ENCODE peak calls at places on chromosomes 7 and 10, in eight cellular contexts. One of them, this sample, is unnamed.

GRCh38 chr7:26397326-26397725 is 105.7 kb downstream of the SNX10 start:
- DNase-seq in iris pigment epithelial cell: no peak
- DNase-seq in NAMALWA: no peak
- DNase-seq in neural crest cell: no peak
- DNase-seq in NCI-H345: no peak
- DNase-seq in cardiac fibroblast: no peak
- DNase-seq in lower lobe of right lung: no peak
- DNase-seq in smooth muscle cell of the brain vasculature: no peak
- DNase-seq in this sample: no peak

GRCh38 chr10:22833781-22834180 is 94.1 kb upstream of the ARMC3 start:
- DNase-seq in iris pigment epithelial cell: no peak
- DNase-seq in NAMALWA: no peak
- DNase-seq in neural crest cell: no peak
- DNase-seq in NCI-H345: no peak
- DNase-seq in cardiac fibroblast: no peak
- DNase-seq in lower lobe of right lung: no peak
- DNase-seq in smooth muscle cell of the brain vasculature: no peak
- DNase-seq in this sample: no peak

GRCh38 chr7:95859434-95859833 is 87.1 kb downstream of the DYNC1I1 start:
- DNase-seq in iris pigment epithelial cell: peak
- DNase-seq in NAMALWA: no peak
- DNase-seq in neural crest cell: no peak
- DNase-seq in NCI-H345: no peak
- DNase-seq in cardiac fibroblast: peak
- DNase-seq in lower lobe of right lung: no peak
- DNase-seq in smooth muscle cell of the brain vasculature: no peak
- DNase-seq in this sample: peak

GRCh38 chr7:49398730-49399129 is 374.7 kb upstream of the VWC2 start:
- DNase-seq in iris pigment epithelial cell: peak
- DNase-seq in NAMALWA: no peak
- DNase-seq in neural crest cell: no peak
- DNase-seq in NCI-H345: no peak
- DNase-seq in cardiac fibroblast: peak
- DNase-seq in lower lobe of right lung: no peak
- DNase-seq in smooth muscle cell of the brain vasculature: no peak
- DNase-seq in this sample: no peak

GRCh38 chr10:30247704-30248103 is 101.4 kb downstream of the MTPAP start:
- DNase-seq in iris pigment epithelial cell: no peak
- DNase-seq in NAMALWA: peak
- DNase-seq in neural crest cell: no peak
- DNase-seq in NCI-H345: no peak
- DNase-seq in cardiac fibroblast: no peak
- DNase-seq in lower lobe of right lung: no peak
- DNase-seq in smooth muscle cell of the brain vasculature: no peak
- DNase-seq in this sample: no peak

GRCh38 chr7:91235211-91235832 is 28.9 kb upstream of the FZD1 start:
- DNase-seq in iris pigment epithelial cell: no peak
- DNase-seq in NAMALWA: no peak
- DNase-seq in neural crest cell: no peak
- DNase-seq in NCI-H345: no peak
- DNase-seq in cardiac fibroblast: peak
- DNase-seq in lower lobe of right lung: peak
- DNase-seq in smooth muscle cell of the brain vasculature: no peak
- DNase-seq in this sample: no peak

GRCh38 chr7:25665903-25666670 is 437.8 kb upstream of the NPVF start:
- DNase-seq in iris pigment epithelial cell: no peak
- DNase-seq in NAMALWA: no peak
- DNase-seq in neural crest cell: no peak
- DNase-seq in NCI-H345: no peak
- DNase-seq in cardiac fibroblast: no peak
- DNase-seq in lower lobe of right lung: no peak
- DNase-seq in smooth muscle cell of the brain vasculature: no peak
- DNase-seq in this sample: no peak

GRCh38 chr10:1178506-1178905 is 122.3 kb downstream of the WDR37 start:
- DNase-seq in iris pigment epithelial cell: no peak
- DNase-seq in NAMALWA: no peak
- DNase-seq in neural crest cell: no peak
- DNase-seq in NCI-H345: no peak
- DNase-seq in cardiac fibroblast: no peak
- DNase-seq in lower lobe of right lung: peak
- DNase-seq in smooth muscle cell of the brain vasculature: no peak
- DNase-seq in this sample: no peak

GRCh38 chr7:124155400-124156022 is 122.6 kb upstream of the TMEM229A start:
- DNase-seq in iris pigment epithelial cell: peak
- DNase-seq in NAMALWA: peak
- DNase-seq in neural crest cell: no peak
- DNase-seq in NCI-H345: peak
- DNase-seq in cardiac fibroblast: peak
- DNase-seq in lower lobe of right lung: no peak
- DNase-seq in smooth muscle cell of the brain vasculature: no peak
- DNase-seq in this sample: peak

GRCh38 chr10:112872728-112873127 is 77.3 kb upstream of the TCF7L2 start:
- DNase-seq in iris pigment epithelial cell: no peak
- DNase-seq in NAMALWA: no peak
- DNase-seq in neural crest cell: no peak
- DNase-seq in NCI-H345: no peak
- DNase-seq in cardiac fibroblast: peak
- DNase-seq in lower lobe of right lung: no peak
- DNase-seq in smooth muscle cell of the brain vasculature: no peak
- DNase-seq in this sample: peak

GRCh38 chr10:71581376-71581775 is 138.2 kb downstream of the C10orf105 start:
- DNase-seq in iris pigment epithelial cell: no peak
- DNase-seq in NAMALWA: no peak
- DNase-seq in neural crest cell: no peak
- DNase-seq in NCI-H345: no peak
- DNase-seq in cardiac fibroblast: no peak
- DNase-seq in lower lobe of right lung: no peak
- DNase-seq in smooth muscle cell of the brain vasculature: no peak
- DNase-seq in this sample: no peak

GRCh38 chr10:110008518-110009339 is 945 bp downstream of the ADD3 start:
- DNase-seq in iris pigment epithelial cell: no peak
- DNase-seq in NAMALWA: peak
- DNase-seq in neural crest cell: no peak
- DNase-seq in NCI-H345: peak
- DNase-seq in cardiac fibroblast: no peak
- DNase-seq in lower lobe of right lung: peak
- DNase-seq in smooth muscle cell of the brain vasculature: no peak
- DNase-seq in this sample: peak

GRCh38 chr10:10786334-10787090 is 231.2 kb upstream of the CELF2 start:
- DNase-seq in iris pigment epithelial cell: peak
- DNase-seq in NAMALWA: no peak
- DNase-seq in neural crest cell: no peak
- DNase-seq in NCI-H345: no peak
- DNase-seq in cardiac fibroblast: peak
- DNase-seq in lower lobe of right lung: no peak
- DNase-seq in smooth muscle cell of the brain vasculature: no peak
- DNase-seq in this sample: peak

GRCh38 chr7:21030237-21030636 is 243.6 kb upstream of the SP8 start:
- DNase-seq in iris pigment epithelial cell: no peak
- DNase-seq in NAMALWA: no peak
- DNase-seq in neural crest cell: no peak
- DNase-seq in NCI-H345: no peak
- DNase-seq in cardiac fibroblast: no peak
- DNase-seq in lower lobe of right lung: no peak
- DNase-seq in smooth muscle cell of the brain vasculature: no peak
- DNase-seq in this sample: no peak

GRCh38 chr10:125836746-125837145 is 13.4 kb downstream of the BCCIP start:
- DNase-seq in iris pigment epithelial cell: no peak
- DNase-seq in NAMALWA: no peak
- DNase-seq in neural crest cell: no peak
- DNase-seq in NCI-H345: no peak
- DNase-seq in cardiac fibroblast: no peak
- DNase-seq in lower lobe of right lung: no peak
- DNase-seq in smooth muscle cell of the brain vasculature: no peak
- DNase-seq in this sample: no peak

GRCh38 chr7:157955383-157955999 is 618.7 kb downstream of the DNAJB6 start:
- DNase-seq in iris pigment epithelial cell: no peak
- DNase-seq in NAMALWA: no peak
- DNase-seq in neural crest cell: no peak
- DNase-seq in NCI-H345: peak
- DNase-seq in cardiac fibroblast: no peak
- DNase-seq in lower lobe of right lung: no peak
- DNase-seq in smooth muscle cell of the brain vasculature: no peak
- DNase-seq in this sample: no peak

GRCh38 chr10:66964946-66965345 is 39.1 kb downstream of the LRRTM3 start:
- DNase-seq in iris pigment epithelial cell: no peak
- DNase-seq in NAMALWA: no peak
- DNase-seq in neural crest cell: no peak
- DNase-seq in NCI-H345: no peak
- DNase-seq in cardiac fibroblast: no peak
- DNase-seq in lower lobe of right lung: no peak
- DNase-seq in smooth muscle cell of the brain vasculature: no peak
- DNase-seq in this sample: no peak

GRCh38 chr7:71255537-71256178 is 123.7 kb downstream of the GALNT17 start:
- DNase-seq in iris pigment epithelial cell: no peak
- DNase-seq in NAMALWA: no peak
- DNase-seq in neural crest cell: no peak
- DNase-seq in NCI-H345: no peak
- DNase-seq in cardiac fibroblast: no peak
- DNase-seq in lower lobe of right lung: no peak
- DNase-seq in smooth muscle cell of the brain vasculature: no peak
- DNase-seq in this sample: no peak

GRCh38 chr7:22782616-22783232 is 39.9 kb downstream of the TOMM7 start:
- DNase-seq in iris pigment epithelial cell: peak
- DNase-seq in NAMALWA: peak
- DNase-seq in neural crest cell: peak
- DNase-seq in NCI-H345: peak
- DNase-seq in cardiac fibroblast: peak
- DNase-seq in lower lobe of right lung: peak
- DNase-seq in smooth muscle cell of the brain vasculature: no peak
- DNase-seq in this sample: peak

GRCh38 chr10:132477398-132478340 is 59.9 kb upstream of the INPP5A start:
- DNase-seq in iris pigment epithelial cell: no peak
- DNase-seq in NAMALWA: no peak
- DNase-seq in neural crest cell: no peak
- DNase-seq in NCI-H345: no peak
- DNase-seq in cardiac fibroblast: no peak
- DNase-seq in lower lobe of right lung: peak
- DNase-seq in smooth muscle cell of the brain vasculature: no peak
- DNase-seq in this sample: no peak

GRCh38 chr10:12724782-12725579 is 276.5 kb downstream of the CCDC3 start:
- DNase-seq in iris pigment epithelial cell: no peak
- DNase-seq in NAMALWA: no peak
- DNase-seq in neural crest cell: no peak
- DNase-seq in NCI-H345: no peak
- DNase-seq in cardiac fibroblast: no peak
- DNase-seq in lower lobe of right lung: no peak
- DNase-seq in smooth muscle cell of the brain vasculature: no peak
- DNase-seq in this sample: no peak

GRCh38 chr10:76066457-76066856 is 635.0 kb downstream of the LRMDA start:
- DNase-seq in iris pigment epithelial cell: no peak
- DNase-seq in NAMALWA: no peak
- DNase-seq in neural crest cell: no peak
- DNase-seq in NCI-H345: no peak
- DNase-seq in cardiac fibroblast: no peak
- DNase-seq in lower lobe of right lung: no peak
- DNase-seq in smooth muscle cell of the brain vasculature: no peak
- DNase-seq in this sample: no peak

GRCh38 chr7:118802726-118803125 is 578.2 kb downstream of the ANKRD7 start:
- DNase-seq in iris pigment epithelial cell: no peak
- DNase-seq in NAMALWA: no peak
- DNase-seq in neural crest cell: no peak
- DNase-seq in NCI-H345: no peak
- DNase-seq in cardiac fibroblast: no peak
- DNase-seq in lower lobe of right lung: no peak
- DNase-seq in smooth muscle cell of the brain vasculature: no peak
- DNase-seq in this sample: no peak

GRCh38 chr10:132175401-132175800 is 11.3 kb upstream of the DPYSL4 start:
- DNase-seq in iris pigment epithelial cell: no peak
- DNase-seq in NAMALWA: no peak
- DNase-seq in neural crest cell: no peak
- DNase-seq in NCI-H345: no peak
- DNase-seq in cardiac fibroblast: no peak
- DNase-seq in lower lobe of right lung: no peak
- DNase-seq in smooth muscle cell of the brain vasculature: no peak
- DNase-seq in this sample: no peak

GRCh38 chr10:125093199-125093841 is 67.0 kb downstream of the CTBP2 start:
- DNase-seq in iris pigment epithelial cell: peak
- DNase-seq in NAMALWA: no peak
- DNase-seq in neural crest cell: no peak
- DNase-seq in NCI-H345: no peak
- DNase-seq in cardiac fibroblast: peak
- DNase-seq in lower lobe of right lung: peak
- DNase-seq in smooth muscle cell of the brain vasculature: no peak
- DNase-seq in this sample: peak

GRCh38 chr7:116630932-116631449 is 41.0 kb upstream of the MET start:
- DNase-seq in iris pigment epithelial cell: peak
- DNase-seq in NAMALWA: no peak
- DNase-seq in neural crest cell: no peak
- DNase-seq in NCI-H345: no peak
- DNase-seq in cardiac fibroblast: peak
- DNase-seq in lower lobe of right lung: peak
- DNase-seq in smooth muscle cell of the brain vasculature: no peak
- DNase-seq in this sample: peak